ENCODE peak calls at places on chromosomes 2 and 18, in five cellular contexts. L is neural progenitor cell, W is fibroblast of lung, B is GM12878, M is hepatocyte. Q is an unnamed sample.

GRCh38 chr18:62324917-62325805 is at the start of gene TNFRSF11A:
- DNase-seq in L (peak; percentile 86), W (no peak), B (no peak), M (peak; percentile 83), Q (peak; percentile 77)

GRCh38 chr2:97935719-97936161 is 60.0 kb downstream of the TMEM131 start:
- DNase-seq in L (peak; percentile 45), W (peak; percentile 92), B (no peak), M (peak; percentile 27), Q (no peak)

GRCh38 chr2:85248741-85249524 is 78.9 kb downstream of the TGOLN2 start:
- DNase-seq in L (peak; percentile 66), W (peak; percentile 89), B (no peak), M (peak; percentile 68), Q (no peak)

GRCh38 chr2:158359846-158360245 is 96.7 kb downstream of the CCDC148 start:
- DNase-seq in L (peak; percentile 54), W (no peak), B (no peak), M (peak; percentile 17), Q (no peak)

GRCh38 chr2:12841021-12841420 is 124.3 kb downstream of the TRIB2 start:
- DNase-seq in L (no peak), W (no peak), B (no peak), M (no peak), Q (no peak)

GRCh38 chr18:79680100-79680879 is 687 bp downstream of the CTDP1 start:
- DNase-seq in L (peak; percentile 67), W (peak; percentile 45), B (no peak), M (peak; percentile 78), Q (no peak)

GRCh38 chr2:30030361-30030760 is 109.0 kb upstream of the ALK start:
- DNase-seq in L (no peak), W (no peak), B (no peak), M (no peak), Q (no peak)

GRCh38 chr2:147172493-147173185 is 672.2 kb upstream of the ACVR2A start:
- DNase-seq in L (no peak), W (no peak), B (no peak), M (no peak), Q (no peak)

GRCh38 chr18:79952457-79952995 is 1.1 kb upstream of the SLC66A2 start:
- DNase-seq in L (no peak), W (no peak), B (no peak), M (no peak), Q (no peak)

GRCh38 chr2:103427567-103427966 is 665.7 kb downstream of the TMEM182 start:
- DNase-seq in L (no peak), W (no peak), B (no peak), M (no peak), Q (no peak)

GRCh38 chr2:179932786-179933185 is 71.4 kb upstream of the ZNF385B start:
- DNase-seq in L (no peak), W (peak; percentile 48), B (no peak), M (no peak), Q (no peak)

GRCh38 chr2:130837175-130837810 is 579 bp downstream of the ARHGEF4 start:
- DNase-seq in L (peak; percentile 41), W (no peak), B (no peak), M (no peak), Q (no peak)

GRCh38 chr18:9827856-9828793 is 57.6 kb upstream of the TXNDC2 start:
- DNase-seq in L (no peak), W (peak; percentile 99), B (no peak), M (peak; percentile 62), Q (no peak)

GRCh38 chr2:43274055-43274454 is 47.6 kb upstream of the ZFP36L2 start:
- DNase-seq in L (no peak), W (no peak), B (no peak), M (no peak), Q (no peak)

GRCh38 chr2:235839226-235839625 is 329.0 kb downstream of the GBX2 start:
- DNase-seq in L (no peak), W (no peak), B (no peak), M (no peak), Q (no peak)

GRCh38 chr2:132667716-132668115 is 2.3 kb downstream of the LYPD1 start:
- DNase-seq in L (no peak), W (no peak), B (no peak), M (no peak), Q (no peak)

GRCh38 chr2:98914713-98915580 is 21.1 kb downstream of the CRACDL start:
- DNase-seq in L (no peak), W (no peak), B (no peak), M (no peak), Q (no peak)

GRCh38 chr2:231050018-231050901 is 6.4 kb upstream of the PSMD1 start:
- DNase-seq in L (no peak), W (no peak), B (no peak), M (peak; percentile 84), Q (no peak)

GRCh38 chr2:156340377-156340776 is 7.9 kb upstream of the NR4A2 start:
- DNase-seq in L (no peak), W (no peak), B (no peak), M (no peak), Q (no peak)

GRCh38 chr2:25881759-25882158 is 3.5 kb upstream of the ASXL2 start:
- DNase-seq in L (no peak), W (no peak), B (no peak), M (no peak), Q (no peak)

GRCh38 chr2:233445152-233445830 is 91.0 kb downstream of the DGKD start:
- DNase-seq in L (no peak), W (no peak), B (no peak), M (no peak), Q (no peak)

GRCh38 chr2:210626849-210627248 is 70.5 kb downstream of the CPS1 start:
- DNase-seq in L (no peak), W (no peak), B (no peak), M (no peak), Q (no peak)

GRCh38 chr18:40346146-40346545 is 1608.9 kb upstream of the PIK3C3 start:
- DNase-seq in L (no peak), W (peak; percentile 6), B (no peak), M (no peak), Q (no peak)

GRCh38 chr2:122112633-122113032 is 357.2 kb downstream of the TSN start:
- DNase-seq in L (no peak), W (no peak), B (no peak), M (no peak), Q (no peak)

GRCh38 chr2:133871810-133872209 is 303.5 kb upstream of the NCKAP5 start:
- DNase-seq in L (no peak), W (no peak), B (no peak), M (no peak), Q (no peak)

GRCh38 chr2:203949228-203949627 is 12.7 kb downstream of the ICOS start:
- DNase-seq in L (no peak), W (peak; percentile 8), B (no peak), M (no peak), Q (no peak)

GRCh38 chr18:75727479-75727878 is 300.0 kb upstream of the SMIM21 start:
- DNase-seq in L (peak; percentile 76), W (peak; percentile 24), B (no peak), M (peak; percentile 35), Q (peak; percentile 79)

GRCh38 chr2:227871375-227871788 is at the start of gene DAW1:
- DNase-seq in L (no peak), W (peak; percentile 56), B (no peak), M (no peak), Q (peak; percentile 68)

GRCh38 chr2:42722328-42723190 is 41.4 kb downstream of the OXER1 start:
- DNase-seq in L (peak; percentile 37), W (peak; percentile 88), B (peak; percentile 91), M (peak; percentile 72), Q (no peak)

GRCh38 chr2:118657451-118657850 is 190.0 kb downstream of the EN1 start:
- DNase-seq in L (no peak), W (no peak), B (no peak), M (no peak), Q (no peak)

GRCh38 chr2:66813525-66813924 is 378.6 kb downstream of the MEIS1 start:
- DNase-seq in L (no peak), W (no peak), B (no peak), M (no peak), Q (no peak)

GRCh38 chr2:152523091-152523490 is 188.1 kb downstream of the FMNL2 start:
- DNase-seq in L (no peak), W (peak; percentile 77), B (no peak), M (no peak), Q (no peak)

GRCh38 chr2:24010477-24011277 is 792 bp downstream of the MFSD2B start:
- DNase-seq in L (no peak), W (no peak), B (no peak), M (no peak), Q (peak; percentile 51)

GRCh38 chr2:239690651-239691631 is 290.1 kb upstream of the HDAC4 start:
- DNase-seq in L (no peak), W (no peak), B (no peak), M (no peak), Q (no peak)

GRCh38 chr2:4192119-4192518 is 488.7 kb downstream of the DCDC2C start:
- DNase-seq in L (no peak), W (no peak), B (no peak), M (no peak), Q (no peak)

GRCh38 chr2:178962805-178963433 is 87.0 kb downstream of the CCDC141 start:
- DNase-seq in L (no peak), W (no peak), B (no peak), M (no peak), Q (no peak)

DNA sequence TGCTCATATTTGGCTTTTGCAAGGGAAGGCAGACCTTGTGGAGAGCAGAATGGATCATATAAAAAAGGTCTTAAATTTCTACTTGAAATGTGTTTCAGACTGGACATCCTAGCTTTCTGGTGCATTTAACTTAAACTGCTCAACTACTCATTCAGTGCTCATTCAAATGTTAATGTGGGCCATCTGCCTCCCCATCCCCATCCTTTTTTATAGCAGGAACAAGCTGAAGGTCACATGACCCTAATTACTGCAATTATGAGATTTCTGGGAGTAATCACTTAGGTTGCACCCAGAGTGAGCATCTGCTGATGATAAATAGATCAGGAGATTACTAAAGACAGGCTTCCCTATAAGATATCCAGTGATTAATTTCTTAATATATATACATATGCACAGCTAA is 96.1 kb downstream of the MAP2 start:
- DNase-seq in L (no peak), W (no peak), B (no peak), M (no peak), Q (no peak)
- H3K4me2 ChIP-seq in L (no peak overlapping the region), W (no peak overlapping the region), B (no peak overlapping the region), M (no peak overlapping the region), Q (no peak overlapping the region)

GRCh38 chr2:163527381-163527780 is 208.4 kb downstream of the FIGN start:
- DNase-seq in L (no peak), W (no peak), B (no peak), M (no peak), Q (no peak)
- TF ChIP-seq CTCF in L (no peak), W (no peak), B (no peak), M (no peak), Q (no peak)

GRCh38 chr2:65545818-65546217 is 113.4 kb upstream of the SPRED2 start:
- DNase-seq in L (no peak), W (no peak), B (no peak), M (peak; percentile 27), Q (no peak)
- H2AFZ ChIP-seq in L (no peak overlapping the region), W (no peak overlapping the region), B (no peak overlapping the region), M (no peak overlapping the region), Q (no peak overlapping the region)

DNA sequence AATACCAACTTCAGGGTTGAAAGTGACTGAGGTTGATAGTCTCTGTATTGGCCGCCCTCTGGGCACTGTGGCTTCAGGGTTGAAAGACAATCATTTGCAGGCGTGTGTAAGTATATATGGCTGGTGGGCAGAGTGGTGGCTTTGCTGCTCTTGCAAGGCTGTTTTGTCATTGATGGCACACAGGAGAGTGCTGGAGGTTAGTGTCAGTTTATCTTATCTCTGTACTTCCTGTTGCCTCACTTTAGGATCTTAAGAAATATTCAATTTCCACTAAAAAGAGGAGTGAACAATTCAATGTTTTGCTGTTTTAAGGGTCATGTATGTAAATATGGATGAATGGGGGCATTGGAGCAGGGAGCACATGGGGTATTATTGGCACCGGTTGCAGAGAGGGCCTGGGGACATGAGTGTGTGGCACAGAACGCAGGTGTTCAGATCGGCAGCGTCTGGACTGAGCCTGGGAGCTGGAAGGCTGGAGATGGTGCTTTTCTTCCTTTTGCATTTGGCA is 51.5 kb downstream of the NCK2 start:
- DNase-seq in L (no peak), W (no peak), B (no peak), M (no peak), Q (no peak)
- H3K4me2 ChIP-seq in L (no peak overlapping the region), W (peak overlapping the region; percentile 30), B (peak overlapping the region; percentile 82), M (peak overlapping the region; percentile 43), Q (no peak overlapping the region)

Q was measured in H9.